ENCODE peak calls at places on chromosomes 4 and X, in ten cellular contexts. One of them, this sample, is unnamed.
A peak's percentile ranks its signal among the peaks of the same experiment; 100 is the strongest.

GRCh38 chrX:28312965-28313364 is 274.3 kb upstream of the IL1RAPL1 start:
- DNase-seq in GM03348: no peak
- DNase-seq in chondrocyte: no peak
- DNase-seq in H9: no peak
- DNase-seq in H4: peak; percentile 36
- DNase-seq in NCI-H1694 treated with DMSO at 0.1 percent for 48 hours: no peak
- DNase-seq in iPS-NIHi11: no peak
- DNase-seq in neuronal stem cell: no peak
- DNase-seq in stimulated activated CD4-positive, alpha-beta T cell treated with anti-CD3 and anti-CD28 coated beads, Interleukin-12 subunit alpha, Interleukin-12 subunit beta, amount 100 ng/mL, for 4 hours: no peak
- DNase-seq in fibroblast of the aortic adventitia: no peak
- DNase-seq in this sample: no peak

GRCh38 chr4:33709247-33709646 is 2535.1 kb downstream of the ARAP2 start:
- DNase-seq in neuronal stem cell: no peak
- DNase-seq in chondrocyte: no peak
- DNase-seq in H4: peak; percentile 13
- DNase-seq in iPS-NIHi11: no peak
- DNase-seq in GM03348: no peak
- DNase-seq in H9: no peak
- DNase-seq in stimulated activated CD4-positive, alpha-beta T cell treated with anti-CD3 and anti-CD28 coated beads, Interleukin-12 subunit alpha, Interleukin-12 subunit beta, amount 100 ng/mL, for 4 hours: no peak
- DNase-seq in fibroblast of the aortic adventitia: peak; percentile 60
- DNase-seq in NCI-H1694 treated with DMSO at 0.1 percent for 48 hours: no peak
- DNase-seq in this sample: no peak

GRCh38 chr4:126752702-126753101 is 880.1 kb upstream of the INTU start:
- DNase-seq in stimulated activated CD4-positive, alpha-beta T cell treated with anti-CD3 and anti-CD28 coated beads, Interleukin-12 subunit alpha, Interleukin-12 subunit beta, amount 100 ng/mL, for 4 hours: no peak
- DNase-seq in H9: no peak
- DNase-seq in iPS-NIHi11: no peak
- DNase-seq in neuronal stem cell: no peak
- DNase-seq in GM03348: no peak
- DNase-seq in chondrocyte: no peak
- DNase-seq in NCI-H1694 treated with DMSO at 0.1 percent for 48 hours: no peak
- DNase-seq in H4: no peak
- DNase-seq in fibroblast of the aortic adventitia: no peak
- DNase-seq in this sample: no peak

GRCh38 chrX:107715331-107716044 is 60.1 kb downstream of the TSC22D3 start:
- DNase-seq in NCI-H1694 treated with DMSO at 0.1 percent for 48 hours: no peak
- DNase-seq in GM03348: peak; percentile 35
- DNase-seq in H4: no peak
- DNase-seq in H9: no peak
- DNase-seq in fibroblast of the aortic adventitia: peak; percentile 44
- DNase-seq in neuronal stem cell: no peak
- DNase-seq in iPS-NIHi11: no peak
- DNase-seq in chondrocyte: no peak
- DNase-seq in stimulated activated CD4-positive, alpha-beta T cell treated with anti-CD3 and anti-CD28 coated beads, Interleukin-12 subunit alpha, Interleukin-12 subunit beta, amount 100 ng/mL, for 4 hours: no peak
- DNase-seq in this sample: no peak

GRCh38 chr4:84583871-84584373 is 995 bp downstream of the CDS1 start:
- DNase-seq in neuronal stem cell: no peak
- DNase-seq in stimulated activated CD4-positive, alpha-beta T cell treated with anti-CD3 and anti-CD28 coated beads, Interleukin-12 subunit alpha, Interleukin-12 subunit beta, amount 100 ng/mL, for 4 hours: no peak
- DNase-seq in chondrocyte: no peak
- DNase-seq in NCI-H1694 treated with DMSO at 0.1 percent for 48 hours: no peak
- DNase-seq in H4: no peak
- DNase-seq in iPS-NIHi11: no peak
- DNase-seq in H9: no peak
- DNase-seq in fibroblast of the aortic adventitia: no peak
- DNase-seq in GM03348: peak; percentile 29
- DNase-seq in this sample: no peak

GRCh38 chr4:94000559-94000958 is 172.0 kb downstream of the ATOH1 start:
- DNase-seq in NCI-H1694 treated with DMSO at 0.1 percent for 48 hours: no peak
- DNase-seq in GM03348: no peak
- DNase-seq in iPS-NIHi11: no peak
- DNase-seq in H4: no peak
- DNase-seq in stimulated activated CD4-positive, alpha-beta T cell treated with anti-CD3 and anti-CD28 coated beads, Interleukin-12 subunit alpha, Interleukin-12 subunit beta, amount 100 ng/mL, for 4 hours: no peak
- DNase-seq in fibroblast of the aortic adventitia: no peak
- DNase-seq in neuronal stem cell: no peak
- DNase-seq in chondrocyte: no peak
- DNase-seq in H9: no peak
- DNase-seq in this sample: no peak

GRCh38 chr4:118175506-118175905 is 141.2 kb downstream of the NDST3 start:
- DNase-seq in neuronal stem cell: no peak
- DNase-seq in chondrocyte: no peak
- DNase-seq in iPS-NIHi11: no peak
- DNase-seq in NCI-H1694 treated with DMSO at 0.1 percent for 48 hours: no peak
- DNase-seq in H4: peak; percentile 44
- DNase-seq in GM03348: no peak
- DNase-seq in H9: no peak
- DNase-seq in fibroblast of the aortic adventitia: no peak
- DNase-seq in stimulated activated CD4-positive, alpha-beta T cell treated with anti-CD3 and anti-CD28 coated beads, Interleukin-12 subunit alpha, Interleukin-12 subunit beta, amount 100 ng/mL, for 4 hours: no peak
- DNase-seq in this sample: no peak

GRCh38 chrX:15158350-15158735 is 111.5 kb downstream of the ASB9 start:
- DNase-seq in chondrocyte: no peak
- DNase-seq in NCI-H1694 treated with DMSO at 0.1 percent for 48 hours: no peak
- DNase-seq in neuronal stem cell: no peak
- DNase-seq in iPS-NIHi11: no peak
- DNase-seq in H9: no peak
- DNase-seq in fibroblast of the aortic adventitia: no peak
- DNase-seq in GM03348: no peak
- DNase-seq in stimulated activated CD4-positive, alpha-beta T cell treated with anti-CD3 and anti-CD28 coated beads, Interleukin-12 subunit alpha, Interleukin-12 subunit beta, amount 100 ng/mL, for 4 hours: no peak
- DNase-seq in H4: no peak
- DNase-seq in this sample: no peak

GRCh38 chrX:11757729-11758399 is at the start of gene MSL3:
- DNase-seq in GM03348: peak; percentile 93
- DNase-seq in H9: peak; percentile 60
- DNase-seq in stimulated activated CD4-positive, alpha-beta T cell treated with anti-CD3 and anti-CD28 coated beads, Interleukin-12 subunit alpha, Interleukin-12 subunit beta, amount 100 ng/mL, for 4 hours: peak; percentile 59
- DNase-seq in iPS-NIHi11: peak; percentile 64
- DNase-seq in H4: no peak
- DNase-seq in neuronal stem cell: peak; percentile 52
- DNase-seq in fibroblast of the aortic adventitia: peak; percentile 56
- DNase-seq in NCI-H1694 treated with DMSO at 0.1 percent for 48 hours: no peak
- DNase-seq in chondrocyte: no peak
- DNase-seq in this sample: no peak

GRCh38 chr4:48906283-48907173 is at the start of gene OCIAD2:
- DNase-seq in stimulated activated CD4-positive, alpha-beta T cell treated with anti-CD3 and anti-CD28 coated beads, Interleukin-12 subunit alpha, Interleukin-12 subunit beta, amount 100 ng/mL, for 4 hours: peak; percentile 71
- DNase-seq in fibroblast of the aortic adventitia: no peak
- DNase-seq in NCI-H1694 treated with DMSO at 0.1 percent for 48 hours: peak; percentile 47
- DNase-seq in iPS-NIHi11: peak; percentile 90
- DNase-seq in chondrocyte: peak; percentile 87
- DNase-seq in GM03348: peak; percentile 37
- DNase-seq in H4: peak; percentile 91
- DNase-seq in H9: peak; percentile 92
- DNase-seq in neuronal stem cell: peak; percentile 48
- DNase-seq in this sample: peak; percentile 91

GRCh38 chrX:25001808-25002657 is 13.7 kb downstream of the ARX start:
- DNase-seq in chondrocyte: no peak
- DNase-seq in GM03348: no peak
- DNase-seq in H9: no peak
- DNase-seq in stimulated activated CD4-positive, alpha-beta T cell treated with anti-CD3 and anti-CD28 coated beads, Interleukin-12 subunit alpha, Interleukin-12 subunit beta, amount 100 ng/mL, for 4 hours: no peak
- DNase-seq in neuronal stem cell: no peak
- DNase-seq in iPS-NIHi11: no peak
- DNase-seq in NCI-H1694 treated with DMSO at 0.1 percent for 48 hours: no peak
- DNase-seq in H4: no peak
- DNase-seq in fibroblast of the aortic adventitia: no peak
- DNase-seq in this sample: no peak

GRCh38 chr4:141702472-141703182 is 66.2 kb downstream of the IL15 start:
- DNase-seq in H4: no peak
- DNase-seq in stimulated activated CD4-positive, alpha-beta T cell treated with anti-CD3 and anti-CD28 coated beads, Interleukin-12 subunit alpha, Interleukin-12 subunit beta, amount 100 ng/mL, for 4 hours: no peak
- DNase-seq in GM03348: no peak
- DNase-seq in neuronal stem cell: no peak
- DNase-seq in NCI-H1694 treated with DMSO at 0.1 percent for 48 hours: no peak
- DNase-seq in fibroblast of the aortic adventitia: no peak
- DNase-seq in H9: peak; percentile 64
- DNase-seq in chondrocyte: no peak
- DNase-seq in iPS-NIHi11: peak; percentile 27
- DNase-seq in this sample: no peak

GRCh38 chr4:32462944-32463343 is 1742.8 kb downstream of the PCDH7 start:
- DNase-seq in GM03348: peak; percentile 24
- DNase-seq in stimulated activated CD4-positive, alpha-beta T cell treated with anti-CD3 and anti-CD28 coated beads, Interleukin-12 subunit alpha, Interleukin-12 subunit beta, amount 100 ng/mL, for 4 hours: no peak
- DNase-seq in H9: peak; percentile 32
- DNase-seq in chondrocyte: no peak
- DNase-seq in fibroblast of the aortic adventitia: peak; percentile 19
- DNase-seq in iPS-NIHi11: peak; percentile 70
- DNase-seq in H4: peak; percentile 49
- DNase-seq in neuronal stem cell: no peak
- DNase-seq in NCI-H1694 treated with DMSO at 0.1 percent for 48 hours: no peak
- DNase-seq in this sample: no peak

GRCh38 chr4:176034498-176034897 is 31.1 kb upstream of the WDR17 start:
- DNase-seq in NCI-H1694 treated with DMSO at 0.1 percent for 48 hours: peak; percentile 6
- DNase-seq in iPS-NIHi11: no peak
- DNase-seq in fibroblast of the aortic adventitia: peak; percentile 73
- DNase-seq in GM03348: peak; percentile 41
- DNase-seq in H4: peak; percentile 8
- DNase-seq in chondrocyte: no peak
- DNase-seq in neuronal stem cell: peak; percentile 24
- DNase-seq in H9: no peak
- DNase-seq in stimulated activated CD4-positive, alpha-beta T cell treated with anti-CD3 and anti-CD28 coated beads, Interleukin-12 subunit alpha, Interleukin-12 subunit beta, amount 100 ng/mL, for 4 hours: no peak
- DNase-seq in this sample: peak; percentile 21

GRCh38 chrX:139077303-139078131 is 366.0 kb upstream of the FGF13 start:
- DNase-seq in NCI-H1694 treated with DMSO at 0.1 percent for 48 hours: no peak
- DNase-seq in H4: peak; percentile 5
- DNase-seq in GM03348: peak; percentile 22
- DNase-seq in neuronal stem cell: no peak
- DNase-seq in fibroblast of the aortic adventitia: peak; percentile 61
- DNase-seq in stimulated activated CD4-positive, alpha-beta T cell treated with anti-CD3 and anti-CD28 coated beads, Interleukin-12 subunit alpha, Interleukin-12 subunit beta, amount 100 ng/mL, for 4 hours: no peak
- DNase-seq in chondrocyte: no peak
- DNase-seq in iPS-NIHi11: no peak
- DNase-seq in H9: no peak
- DNase-seq in this sample: no peak

GRCh38 chr4:22897520-22898108 is 204.9 kb downstream of the GBA3 start:
- DNase-seq in H4: peak; percentile 40
- DNase-seq in chondrocyte: no peak
- DNase-seq in stimulated activated CD4-positive, alpha-beta T cell treated with anti-CD3 and anti-CD28 coated beads, Interleukin-12 subunit alpha, Interleukin-12 subunit beta, amount 100 ng/mL, for 4 hours: peak; percentile 6
- DNase-seq in H9: peak; percentile 44
- DNase-seq in neuronal stem cell: peak; percentile 35
- DNase-seq in fibroblast of the aortic adventitia: peak; percentile 25
- DNase-seq in GM03348: peak; percentile 56
- DNase-seq in iPS-NIHi11: peak; percentile 60
- DNase-seq in NCI-H1694 treated with DMSO at 0.1 percent for 48 hours: peak; percentile 17
- DNase-seq in this sample: no peak

GRCh38 chrX:20361890-20362262 is 95.2 kb upstream of the RPS6KA3 start:
- DNase-seq in H4: peak; percentile 59
- DNase-seq in GM03348: peak; percentile 62
- DNase-seq in chondrocyte: no peak
- DNase-seq in iPS-NIHi11: no peak
- DNase-seq in neuronal stem cell: no peak
- DNase-seq in H9: no peak
- DNase-seq in NCI-H1694 treated with DMSO at 0.1 percent for 48 hours: no peak
- DNase-seq in stimulated activated CD4-positive, alpha-beta T cell treated with anti-CD3 and anti-CD28 coated beads, Interleukin-12 subunit alpha, Interleukin-12 subunit beta, amount 100 ng/mL, for 4 hours: no peak
- DNase-seq in fibroblast of the aortic adventitia: peak; percentile 71
- DNase-seq in this sample: no peak

GRCh38 chrX:115941388-115941787 is 229.2 kb upstream of the AGTR2 start:
- DNase-seq in neuronal stem cell: no peak
- DNase-seq in NCI-H1694 treated with DMSO at 0.1 percent for 48 hours: no peak
- DNase-seq in stimulated activated CD4-positive, alpha-beta T cell treated with anti-CD3 and anti-CD28 coated beads, Interleukin-12 subunit alpha, Interleukin-12 subunit beta, amount 100 ng/mL, for 4 hours: no peak
- DNase-seq in chondrocyte: no peak
- DNase-seq in fibroblast of the aortic adventitia: no peak
- DNase-seq in iPS-NIHi11: no peak
- DNase-seq in H4: no peak
- DNase-seq in GM03348: no peak
- DNase-seq in H9: no peak
- DNase-seq in this sample: no peak

GRCh38 chr4:2186133-2186864 is 55.6 kb downstream of the HAUS3 start:
- DNase-seq in chondrocyte: no peak
- DNase-seq in fibroblast of the aortic adventitia: peak; percentile 29
- DNase-seq in neuronal stem cell: no peak
- DNase-seq in iPS-NIHi11: peak; percentile 69
- DNase-seq in GM03348: no peak
- DNase-seq in NCI-H1694 treated with DMSO at 0.1 percent for 48 hours: no peak
- DNase-seq in H4: no peak
- DNase-seq in stimulated activated CD4-positive, alpha-beta T cell treated with anti-CD3 and anti-CD28 coated beads, Interleukin-12 subunit alpha, Interleukin-12 subunit beta, amount 100 ng/mL, for 4 hours: no peak
- DNase-seq in H9: peak; percentile 68
- DNase-seq in this sample: no peak

GRCh38 chrX:119753001-119753400 is 5.4 kb upstream of the SOWAHD start:
- DNase-seq in chondrocyte: no peak
- DNase-seq in fibroblast of the aortic adventitia: no peak
- DNase-seq in neuronal stem cell: no peak
- DNase-seq in H4: no peak
- DNase-seq in H9: peak; percentile 42
- DNase-seq in stimulated activated CD4-positive, alpha-beta T cell treated with anti-CD3 and anti-CD28 coated beads, Interleukin-12 subunit alpha, Interleukin-12 subunit beta, amount 100 ng/mL, for 4 hours: no peak
- DNase-seq in GM03348: no peak
- DNase-seq in NCI-H1694 treated with DMSO at 0.1 percent for 48 hours: no peak
- DNase-seq in iPS-NIHi11: no peak
- DNase-seq in this sample: no peak

GRCh38 chr4:83217721-83218522 is 66.7 kb downstream of the COQ2 start:
- DNase-seq in GM03348: no peak
- DNase-seq in iPS-NIHi11: no peak
- DNase-seq in NCI-H1694 treated with DMSO at 0.1 percent for 48 hours: no peak
- DNase-seq in stimulated activated CD4-positive, alpha-beta T cell treated with anti-CD3 and anti-CD28 coated beads, Interleukin-12 subunit alpha, Interleukin-12 subunit beta, amount 100 ng/mL, for 4 hours: no peak
- DNase-seq in H9: no peak
- DNase-seq in neuronal stem cell: no peak
- DNase-seq in chondrocyte: no peak
- DNase-seq in H4: peak; percentile 44
- DNase-seq in fibroblast of the aortic adventitia: no peak
- DNase-seq in this sample: no peak

GRCh38 chrX:147875866-147876596 is 35.7 kb upstream of the FMR1 start:
- DNase-seq in chondrocyte: no peak
- DNase-seq in iPS-NIHi11: no peak
- DNase-seq in H4: peak; percentile 78
- DNase-seq in fibroblast of the aortic adventitia: no peak
- DNase-seq in GM03348: no peak
- DNase-seq in H9: no peak
- DNase-seq in stimulated activated CD4-positive, alpha-beta T cell treated with anti-CD3 and anti-CD28 coated beads, Interleukin-12 subunit alpha, Interleukin-12 subunit beta, amount 100 ng/mL, for 4 hours: no peak
- DNase-seq in NCI-H1694 treated with DMSO at 0.1 percent for 48 hours: no peak
- DNase-seq in neuronal stem cell: no peak
- DNase-seq in this sample: no peak

GRCh38 chr4:139281212-139281611 is 1.2 kb upstream of the MGARP start:
- DNase-seq in neuronal stem cell: no peak
- DNase-seq in NCI-H1694 treated with DMSO at 0.1 percent for 48 hours: no peak
- DNase-seq in iPS-NIHi11: no peak
- DNase-seq in H9: no peak
- DNase-seq in fibroblast of the aortic adventitia: no peak
- DNase-seq in GM03348: no peak
- DNase-seq in chondrocyte: no peak
- DNase-seq in stimulated activated CD4-positive, alpha-beta T cell treated with anti-CD3 and anti-CD28 coated beads, Interleukin-12 subunit alpha, Interleukin-12 subunit beta, amount 100 ng/mL, for 4 hours: no peak
- DNase-seq in H4: no peak
- DNase-seq in this sample: no peak

GRCh38 chr4:7365472-7366179 is 69.1 kb downstream of the PSAPL1 start:
- DNase-seq in GM03348: no peak
- DNase-seq in stimulated activated CD4-positive, alpha-beta T cell treated with anti-CD3 and anti-CD28 coated beads, Interleukin-12 subunit alpha, Interleukin-12 subunit beta, amount 100 ng/mL, for 4 hours: no peak
- DNase-seq in H4: no peak
- DNase-seq in neuronal stem cell: no peak
- DNase-seq in iPS-NIHi11: no peak
- DNase-seq in chondrocyte: no peak
- DNase-seq in H9: no peak
- DNase-seq in NCI-H1694 treated with DMSO at 0.1 percent for 48 hours: peak; percentile 70
- DNase-seq in fibroblast of the aortic adventitia: no peak
- DNase-seq in this sample: peak; percentile 19

GRCh38 chr4:83113429-83113786 is 1.1 kb downstream of the PLAC8 start:
- DNase-seq in neuronal stem cell: no peak
- DNase-seq in stimulated activated CD4-positive, alpha-beta T cell treated with anti-CD3 and anti-CD28 coated beads, Interleukin-12 subunit alpha, Interleukin-12 subunit beta, amount 100 ng/mL, for 4 hours: no peak
- DNase-seq in GM03348: no peak
- DNase-seq in chondrocyte: no peak
- DNase-seq in fibroblast of the aortic adventitia: no peak
- DNase-seq in iPS-NIHi11: no peak
- DNase-seq in H4: peak; percentile 48
- DNase-seq in H9: no peak
- DNase-seq in NCI-H1694 treated with DMSO at 0.1 percent for 48 hours: no peak
- DNase-seq in this sample: no peak

GRCh38 chrX:102599950-102600579 is 750 bp downstream of the ARMCX5 start:
- DNase-seq in NCI-H1694 treated with DMSO at 0.1 percent for 48 hours: no peak
- DNase-seq in stimulated activated CD4-positive, alpha-beta T cell treated with anti-CD3 and anti-CD28 coated beads, Interleukin-12 subunit alpha, Interleukin-12 subunit beta, amount 100 ng/mL, for 4 hours: no peak
- DNase-seq in fibroblast of the aortic adventitia: peak; percentile 54
- DNase-seq in H4: peak; percentile 4
- DNase-seq in H9: no peak
- DNase-seq in neuronal stem cell: no peak
- DNase-seq in iPS-NIHi11: peak; percentile 4
- DNase-seq in chondrocyte: no peak
- DNase-seq in GM03348: peak; percentile 14
- DNase-seq in this sample: no peak

This sample was measured in lower leg skin.